ENCODE peak calls at places on chromosomes 13 and 19, in ten cellular contexts. K, Z, T, X, V, H, U, P, J and S are unnamed samples.

GRCh38 chr13:65034266-65034665 is 2195.9 kb downstream of the PCDH9 start:
- DNase-seq in U (peak; percentile 60), J (no peak), V (no peak), H (peak; percentile 48), P (peak; percentile 7), X (no peak), Z (no peak), K (no peak), T (no peak), S (no peak)

GRCh38 chr19:35124098-35125060 is 8.8 kb downstream of the FXYD3 start:
- DNase-seq in V (peak; percentile 95), J (peak; percentile 95), Z (peak; percentile 96), X (peak; percentile 94), H (peak; percentile 97), P (peak; percentile 98), K (peak; percentile 97), U (peak; percentile 97), T (peak; percentile 96), S (peak; percentile 96)

GRCh38 chr19:52935434-52935833 is 12.2 kb upstream of the ZNF888 start:
- DNase-seq in H (peak; percentile 28), K (no peak), T (peak; percentile 51), X (no peak), J (no peak), U (no peak), Z (no peak), P (no peak), V (no peak), S (peak; percentile 53)

GRCh38 chr13:42119875-42120274 is 71.4 kb downstream of the DGKH start:
- DNase-seq in H (no peak), V (no peak), P (no peak), X (no peak), T (no peak), K (no peak), J (no peak), Z (no peak), U (no peak), S (no peak)

GRCh38 chr19:1361601-1362384 is 21.9 kb upstream of the NDUFS7 start:
- DNase-seq in H (no peak), K (no peak), T (no peak), U (no peak), X (no peak), V (no peak), Z (no peak), P (no peak), J (no peak), S (no peak)

GRCh38 chr13:100491164-100491847 is 97.3 kb downstream of the GGACT start:
- DNase-seq in X (peak; percentile 59), J (no peak), P (no peak), H (peak; percentile 82), V (no peak), U (no peak), T (no peak), K (no peak), Z (peak; percentile 69), S (no peak)

GRCh38 chr13:90107658-90108057 is 1239.8 kb upstream of the MIR17HG start:
- DNase-seq in X (no peak), V (no peak), J (no peak), H (no peak), T (peak; percentile 16), K (no peak), P (no peak), Z (no peak), U (no peak), S (no peak)

GRCh38 chr19:51207747-51208146 is 17.1 kb upstream of the CD33 start:
- DNase-seq in T (no peak), X (no peak), V (no peak), H (no peak), U (no peak), J (no peak), K (no peak), Z (no peak), P (no peak), S (no peak)

GRCh38 chr13:65677906-65678305 is 1552.2 kb downstream of the PCDH9 start:
- DNase-seq in H (no peak), K (no peak), X (no peak), J (no peak), P (no peak), Z (no peak), U (no peak), T (no peak), V (no peak), S (no peak)

GRCh38 chr19:55362990-55363716 is at the start of gene GARIN5B:
- DNase-seq in K (no peak), J (no peak), P (no peak), Z (no peak), V (no peak), T (no peak), U (peak; percentile 72), X (no peak), H (no peak), S (no peak)

GRCh38 chr19:58572818-58573657 is at the start of gene MZF1:
- DNase-seq in U (peak; percentile 100), K (peak; percentile 100), V (peak; percentile 100), Z (peak; percentile 100), J (peak; percentile 100), X (peak; percentile 100), T (peak; percentile 100), P (peak; percentile 94), H (peak; percentile 100), S (peak; percentile 100)

GRCh38 chr19:9914315-9915207 is 21.8 kb downstream of the OLFM2 start:
- DNase-seq in Z (peak; percentile 27), K (no peak), U (peak; percentile 94), V (peak; percentile 84), X (peak; percentile 68), H (peak; percentile 71), J (no peak), P (peak; percentile 92), T (peak; percentile 76), S (peak; percentile 72)

GRCh38 chr13:43364210-43365041 is 341.0 kb downstream of the DNAJC15 start:
- DNase-seq in K (no peak), V (no peak), T (no peak), P (no peak), U (no peak), Z (no peak), H (peak; percentile 71), X (no peak), J (peak; percentile 82), S (no peak)

GRCh38 chr19:2084993-2085720 is 11.0 kb downstream of the MOB3A start:
- DNase-seq in Z (peak; percentile 60), P (peak; percentile 20), U (peak; percentile 85), J (no peak), V (no peak), T (peak; percentile 88), X (no peak), H (peak; percentile 81), K (peak; percentile 86), S (peak; percentile 76)

GRCh38 chr13:43303040-43303729 is 279.8 kb downstream of the DNAJC15 start:
- DNase-seq in K (no peak), U (no peak), J (no peak), T (peak; percentile 28), V (peak; percentile 48), P (peak; percentile 79), H (peak; percentile 80), Z (no peak), X (peak; percentile 74), S (peak; percentile 78)

GRCh38 chr13:75913925-75914324 is 277.8 kb downstream of the LMO7 start:
- DNase-seq in T (no peak), V (no peak), X (no peak), Z (no peak), U (no peak), P (no peak), J (no peak), K (no peak), H (no peak), S (no peak)

GRCh38 chr19:53951436-53951835 is 11.3 kb upstream of the CACNG8 start:
- DNase-seq in T (no peak), P (no peak), Z (no peak), K (no peak), U (no peak), X (no peak), H (no peak), V (no peak), J (no peak), S (no peak)

GRCh38 chr19:44904426-44904994 is 1.1 kb upstream of the APOE start:
- DNase-seq in Z (no peak), H (no peak), K (no peak), T (no peak), P (peak; percentile 59), X (no peak), U (no peak), J (no peak), V (peak; percentile 35), S (no peak)
- TF ChIP-seq EP300 in Z (no peak), H (no peak), K (no peak), T (no peak), P (no peak), X (no peak), U (no peak), J (no peak), V (no peak), S (no peak)

GRCh38 chr13:79447741-79448140 is 33.2 kb upstream of the NDFIP2 start:
- DNase-seq in P (no peak), X (no peak), J (no peak), H (no peak), K (no peak), U (no peak), Z (no peak), V (no peak), T (no peak), S (no peak)

GRCh38 chr13:79450110-79450509 is 30.8 kb upstream of the NDFIP2 start:
- DNase-seq in K (no peak), U (no peak), V (no peak), J (no peak), X (no peak), T (no peak), Z (no peak), P (no peak), H (no peak), S (no peak)

GRCh38 chr13:79448413-79448812 is 32.5 kb upstream of the NDFIP2 start:
- DNase-seq in V (no peak), K (no peak), Z (no peak), U (no peak), P (no peak), T (no peak), H (no peak), J (no peak), X (no peak), S (no peak)

GRCh38 chr13:79455331-79455730 is 25.6 kb upstream of the NDFIP2 start:
- DNase-seq in K (no peak), Z (no peak), T (no peak), U (no peak), V (no peak), J (no peak), P (no peak), H (no peak), X (no peak), S (no peak)

GRCh38 chr13:79451500-79451962 is 29.4 kb upstream of the NDFIP2 start:
- DNase-seq in U (no peak), P (peak; percentile 6), T (peak; percentile 26), J (no peak), H (no peak), Z (no peak), V (peak; percentile 41), K (no peak), X (no peak), S (no peak)
- H3K27ac ChIP-seq in U (no peak overlapping the region), P (no peak overlapping the region), T (no peak overlapping the region), J (no peak overlapping the region), H (no peak overlapping the region), Z (no peak overlapping the region), V (no peak overlapping the region), K (no peak overlapping the region), X (no peak overlapping the region), S (no peak overlapping the region)

GRCh38 chr13:94119360-94119936 is 360.0 kb downstream of the DCT start:
- DNase-seq in K (no peak), U (no peak), P (no peak), T (peak; percentile 62), X (no peak), V (no peak), H (no peak), Z (no peak), J (no peak), S (peak; percentile 45)
- TF ChIP-seq EP300 in K (no peak), U (no peak), P (no peak), T (no peak), X (no peak), V (no peak), H (no peak), Z (no peak), J (no peak), S (no peak)

GRCh38 chr13:99395436-99395835 is 88.2 kb upstream of the GPR183 start:
- DNase-seq in V (no peak), X (no peak), T (no peak), U (no peak), H (no peak), P (no peak), K (no peak), Z (no peak), J (no peak), S (peak; percentile 9)
- H3K27ac ChIP-seq in V (no peak overlapping the region), X (no peak overlapping the region), T (no peak overlapping the region), U (no peak overlapping the region), H (no peak overlapping the region), P (no peak overlapping the region), K (no peak overlapping the region), Z (no peak overlapping the region), J (no peak overlapping the region), S (no peak overlapping the region)